ENCODE peak calls at places on chromosomes 1 and 21, in six cellular contexts. One of them, this sample, is unnamed.

GRCh38 chr1:48202030-48202752 is 20.3 kb upstream of the SLC5A9 start:
- DNase-seq in trophoblast cell: peak; percentile 76
- DNase-seq in IMR-90: peak; percentile 81
- DNase-seq in H9: peak; percentile 69
- DNase-seq in neuronal stem cell: peak; percentile 64
- DNase-seq in mesenchymal stem cell: peak; percentile 84
- DNase-seq in this sample: peak; percentile 69

GRCh38 chr1:63632110-63632509 is 38.9 kb downstream of the PGM1 start:
- DNase-seq in H9: no peak
- DNase-seq in trophoblast cell: no peak
- DNase-seq in mesenchymal stem cell: peak; percentile 12
- DNase-seq in neuronal stem cell: no peak
- DNase-seq in IMR-90: no peak
- DNase-seq in this sample: no peak

GRCh38 chr1:26237230-26237966 is 3.4 kb downstream of the CEP85 start:
- DNase-seq in neuronal stem cell: no peak
- DNase-seq in IMR-90: peak; percentile 33
- DNase-seq in H9: no peak
- DNase-seq in mesenchymal stem cell: peak; percentile 63
- DNase-seq in trophoblast cell: peak; percentile 8
- DNase-seq in this sample: no peak

GRCh38 chr1:202643397-202644218 is 66.6 kb downstream of the SYT2 start:
- DNase-seq in mesenchymal stem cell: peak; percentile 18
- DNase-seq in IMR-90: no peak
- DNase-seq in trophoblast cell: no peak
- DNase-seq in H9: no peak
- DNase-seq in neuronal stem cell: no peak
- DNase-seq in this sample: peak; percentile 91

GRCh38 chr1:1624443-1625403 is 7.2 kb upstream of the MMP23B start:
- DNase-seq in neuronal stem cell: no peak
- DNase-seq in trophoblast cell: no peak
- DNase-seq in mesenchymal stem cell: no peak
- DNase-seq in IMR-90: no peak
- DNase-seq in H9: no peak
- DNase-seq in this sample: peak; percentile 38

GRCh38 chr1:91883470-91883869 is 2.5 kb downstream of the TGFBR3 start:
- DNase-seq in neuronal stem cell: no peak
- DNase-seq in trophoblast cell: peak; percentile 59
- DNase-seq in mesenchymal stem cell: peak; percentile 28
- DNase-seq in H9: no peak
- DNase-seq in IMR-90: peak; percentile 62
- DNase-seq in this sample: no peak

GRCh38 chr21:45524756-45525152 is 17.5 kb downstream of the SLC19A1 start:
- DNase-seq in trophoblast cell: no peak
- DNase-seq in IMR-90: no peak
- DNase-seq in mesenchymal stem cell: no peak
- DNase-seq in neuronal stem cell: no peak
- DNase-seq in H9: no peak
- DNase-seq in this sample: no peak

GRCh38 chr1:221697924-221698425 is 43.9 kb downstream of the DUSP10 start:
- DNase-seq in IMR-90: peak; percentile 65
- DNase-seq in mesenchymal stem cell: no peak
- DNase-seq in neuronal stem cell: no peak
- DNase-seq in H9: no peak
- DNase-seq in trophoblast cell: no peak
- DNase-seq in this sample: no peak

GRCh38 chr1:7225711-7226505 is 440.7 kb downstream of the CAMTA1 start:
- DNase-seq in trophoblast cell: no peak
- DNase-seq in neuronal stem cell: no peak
- DNase-seq in mesenchymal stem cell: no peak
- DNase-seq in IMR-90: no peak
- DNase-seq in H9: no peak
- DNase-seq in this sample: no peak

GRCh38 chr1:232594018-232594502 is 35.9 kb downstream of the SIPA1L2 start:
- DNase-seq in H9: no peak
- DNase-seq in neuronal stem cell: no peak
- DNase-seq in IMR-90: peak; percentile 13
- DNase-seq in mesenchymal stem cell: peak; percentile 73
- DNase-seq in trophoblast cell: peak; percentile 71
- DNase-seq in this sample: no peak

GRCh38 chr1:167082511-167083027 is 7.6 kb downstream of the GPA33 start:
- DNase-seq in H9: no peak
- DNase-seq in mesenchymal stem cell: no peak
- DNase-seq in trophoblast cell: peak; percentile 91
- DNase-seq in neuronal stem cell: no peak
- DNase-seq in IMR-90: no peak
- DNase-seq in this sample: no peak

GRCh38 chr1:206925116-206925736 is 3.5 kb upstream of the FCMR start:
- DNase-seq in mesenchymal stem cell: peak; percentile 7
- DNase-seq in neuronal stem cell: no peak
- DNase-seq in H9: peak; percentile 64
- DNase-seq in trophoblast cell: peak; percentile 44
- DNase-seq in IMR-90: no peak
- DNase-seq in this sample: peak; percentile 73

GRCh38 chr1:72006092-72006491 is 276.2 kb downstream of the NEGR1 start:
- DNase-seq in neuronal stem cell: no peak
- DNase-seq in mesenchymal stem cell: no peak
- DNase-seq in trophoblast cell: no peak
- DNase-seq in H9: no peak
- DNase-seq in IMR-90: peak; percentile 36
- DNase-seq in this sample: no peak

GRCh38 chr1:116954450-116954849 is 44.7 kb downstream of the PTGFRN start:
- DNase-seq in H9: no peak
- DNase-seq in neuronal stem cell: no peak
- DNase-seq in trophoblast cell: no peak
- DNase-seq in IMR-90: no peak
- DNase-seq in mesenchymal stem cell: no peak
- DNase-seq in this sample: no peak

DNA sequence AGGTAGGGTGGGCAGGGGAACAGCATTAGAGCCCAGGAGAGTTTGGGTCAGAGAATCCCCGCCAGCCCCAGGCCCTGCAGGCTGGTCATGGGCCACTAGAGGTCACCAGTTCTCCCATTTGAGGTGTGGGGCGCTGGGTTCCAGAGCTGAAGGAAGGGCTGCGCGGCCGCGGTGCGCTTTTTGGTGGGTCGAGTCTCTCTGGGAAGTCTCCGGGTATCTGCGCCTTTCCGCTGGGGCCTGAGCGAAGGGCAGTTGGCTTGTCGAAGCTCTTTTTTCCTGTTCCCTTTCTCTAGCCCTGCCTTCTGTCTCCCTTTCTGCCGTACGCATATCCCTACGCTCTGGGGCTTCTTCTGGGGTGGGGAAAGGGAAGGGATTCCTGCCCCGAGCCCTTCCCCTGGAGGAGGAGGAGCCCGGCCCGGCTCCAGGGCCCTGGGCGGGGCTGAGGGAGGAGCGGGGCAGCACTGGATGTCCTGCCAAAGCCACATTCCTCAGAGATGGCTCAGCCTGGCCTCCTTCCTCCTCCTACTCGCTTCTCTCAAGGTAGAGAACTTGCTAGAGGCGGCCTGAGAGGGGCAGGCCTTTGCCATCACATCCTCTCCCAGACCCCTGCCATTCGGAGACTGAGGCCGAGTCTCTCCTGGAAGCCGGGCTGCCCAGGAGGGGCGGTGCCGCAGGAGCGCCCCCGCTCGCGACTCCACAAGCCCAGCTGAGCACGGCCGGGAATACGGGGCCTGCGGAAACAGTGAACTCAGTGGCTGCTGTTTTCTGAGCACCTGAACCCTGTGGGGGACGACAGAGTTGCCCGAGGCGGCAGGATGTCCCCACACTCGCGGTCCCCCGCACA is 12.0 kb downstream of the ADAMTSL4 start:
- DNase-seq in mesenchymal stem cell: peak; percentile 99
- DNase-seq in H9: peak; percentile 97
- DNase-seq in neuronal stem cell: peak; percentile 92
- DNase-seq in IMR-90: peak; percentile 99
- DNase-seq in trophoblast cell: peak; percentile 97
- DNase-seq in this sample: peak; percentile 99
- H3K4ac ChIP-seq in mesenchymal stem cell: peak overlapping the region; percentile 100
- H3K4ac ChIP-seq in H9: peak overlapping the region; percentile 89
- H3K4ac ChIP-seq in neuronal stem cell: peak overlapping the region; percentile 0
- H3K4ac ChIP-seq in IMR-90: peak overlapping the region; percentile 99
- H3K4ac ChIP-seq in trophoblast cell: peak overlapping the region; percentile 93
- H3K4ac ChIP-seq in this sample: peak overlapping the region; percentile 93

DNA sequence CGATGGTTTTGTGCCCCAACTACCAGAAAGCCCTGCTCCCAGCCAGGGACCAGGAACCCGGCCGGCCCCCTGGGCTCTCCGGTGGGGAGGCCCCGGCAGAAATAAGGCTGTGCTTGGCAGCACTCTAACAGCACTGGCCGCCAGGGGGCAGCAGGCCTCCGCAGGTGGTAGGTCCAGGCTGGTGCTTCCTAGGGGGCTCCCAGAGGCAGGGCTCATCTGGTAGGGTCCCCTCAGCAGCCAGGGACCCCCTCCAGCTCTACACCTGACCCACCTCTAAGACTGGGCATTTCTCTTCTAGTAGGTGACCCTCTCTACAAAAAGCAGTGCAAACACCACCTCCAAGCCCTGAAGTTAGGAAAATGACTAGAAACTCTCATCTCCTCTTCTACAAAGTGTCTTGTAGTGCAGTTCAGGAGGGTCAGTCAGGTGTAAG is 85.6 kb downstream of the STUM start:
- DNase-seq in trophoblast cell: peak; percentile 79
- DNase-seq in mesenchymal stem cell: peak; percentile 66
- DNase-seq in H9: peak; percentile 82
- DNase-seq in IMR-90: peak; percentile 59
- DNase-seq in neuronal stem cell: peak; percentile 70
- DNase-seq in this sample: peak; percentile 67
- H3K9ac ChIP-seq in trophoblast cell: no peak overlapping the region
- H3K9ac ChIP-seq in mesenchymal stem cell: peak overlapping the region; percentile 43
- H3K9ac ChIP-seq in H9: no peak overlapping the region
- H3K9ac ChIP-seq in IMR-90: no peak overlapping the region
- H3K9ac ChIP-seq in neuronal stem cell: peak overlapping the region; percentile 1
- H3K9ac ChIP-seq in this sample: no peak overlapping the region

GRCh38 chr1:27399251-27399885 is 6.9 kb downstream of the GPR3 start:
- DNase-seq in neuronal stem cell: no peak
- DNase-seq in H9: no peak
- DNase-seq in IMR-90: no peak
- DNase-seq in trophoblast cell: no peak
- DNase-seq in mesenchymal stem cell: no peak
- DNase-seq in this sample: no peak
- H3K4ac ChIP-seq in neuronal stem cell: no peak overlapping the region
- H3K4ac ChIP-seq in H9: no peak overlapping the region
- H3K4ac ChIP-seq in IMR-90: no peak overlapping the region
- H3K4ac ChIP-seq in trophoblast cell: no peak overlapping the region
- H3K4ac ChIP-seq in mesenchymal stem cell: no peak overlapping the region
- H3K4ac ChIP-seq in this sample: no peak overlapping the region

GRCh38 chr1:68496680-68497357 is at the start of gene DEPDC1:
- DNase-seq in mesenchymal stem cell: peak; percentile 96
- DNase-seq in H9: peak; percentile 98
- DNase-seq in trophoblast cell: peak; percentile 95
- DNase-seq in neuronal stem cell: peak; percentile 91
- DNase-seq in IMR-90: peak; percentile 92
- DNase-seq in this sample: peak; percentile 98

GRCh38 chr1:68493193-68493592 is 3.7 kb downstream of the DEPDC1 start:
- DNase-seq in mesenchymal stem cell: no peak
- DNase-seq in IMR-90: no peak
- DNase-seq in H9: no peak
- DNase-seq in neuronal stem cell: no peak
- DNase-seq in trophoblast cell: no peak
- DNase-seq in this sample: no peak

GRCh38 chr1:68495968-68496679 is 758 bp downstream of the DEPDC1 start:
- DNase-seq in mesenchymal stem cell: peak; percentile 30
- DNase-seq in IMR-90: no peak
- DNase-seq in H9: no peak
- DNase-seq in trophoblast cell: no peak
- DNase-seq in neuronal stem cell: peak; percentile 26
- DNase-seq in this sample: peak; percentile 21

GRCh38 chr1:68495532-68495931 is 1.4 kb downstream of the DEPDC1 start:
- DNase-seq in neuronal stem cell: no peak
- DNase-seq in mesenchymal stem cell: peak; percentile 33
- DNase-seq in H9: no peak
- DNase-seq in trophoblast cell: no peak
- DNase-seq in IMR-90: no peak
- DNase-seq in this sample: peak; percentile 12

GRCh38 chr1:68497358-68497698 is 446 bp upstream of the DEPDC1 start:
- DNase-seq in H9: no peak
- DNase-seq in neuronal stem cell: no peak
- DNase-seq in trophoblast cell: no peak
- DNase-seq in IMR-90: no peak
- DNase-seq in mesenchymal stem cell: no peak
- DNase-seq in this sample: no peak
- H3K9ac ChIP-seq in H9: peak overlapping the region; percentile 58
- H3K9ac ChIP-seq in neuronal stem cell: no peak overlapping the region
- H3K9ac ChIP-seq in trophoblast cell: no peak overlapping the region
- H3K9ac ChIP-seq in IMR-90: peak overlapping the region; percentile 17
- H3K9ac ChIP-seq in mesenchymal stem cell: peak overlapping the region; percentile 88
- H3K9ac ChIP-seq in this sample: peak overlapping the region; percentile 66

DNA sequence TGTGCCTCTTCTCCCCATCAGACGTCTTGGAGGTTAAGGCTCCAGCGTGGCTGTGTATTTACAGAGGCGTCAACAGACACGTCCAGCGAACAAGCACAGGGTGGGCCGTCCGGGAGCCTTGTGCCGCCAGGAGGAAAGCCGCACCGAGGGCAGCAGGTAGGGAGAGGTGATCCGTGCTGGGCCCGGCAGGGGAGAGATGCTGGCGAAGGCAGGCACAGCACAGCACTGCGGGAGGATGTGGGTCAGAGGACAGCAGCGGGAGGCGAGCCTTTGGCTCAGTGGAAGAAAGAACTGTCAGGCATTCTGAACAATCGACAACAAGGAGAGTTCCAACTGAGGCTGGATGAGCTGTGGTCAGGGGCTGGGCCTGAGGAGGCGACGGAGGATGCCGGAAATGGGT is 144.1 kb upstream of the TNR start:
- DNase-seq in neuronal stem cell: no peak
- DNase-seq in trophoblast cell: peak; percentile 37
- DNase-seq in mesenchymal stem cell: no peak
- DNase-seq in IMR-90: no peak
- DNase-seq in H9: peak; percentile 66
- DNase-seq in this sample: no peak
- H3K4ac ChIP-seq in neuronal stem cell: no peak overlapping the region
- H3K4ac ChIP-seq in trophoblast cell: no peak overlapping the region
- H3K4ac ChIP-seq in mesenchymal stem cell: peak overlapping the region; percentile 68
- H3K4ac ChIP-seq in IMR-90: no peak overlapping the region
- H3K4ac ChIP-seq in H9: no peak overlapping the region
- H3K4ac ChIP-seq in this sample: no peak overlapping the region

This sample was measured in mesendoderm.